ENCODE peak calls at places on chromosomes 7 and 10, in six cellular contexts. H is H9; R is HCT116; T is cardiac muscle cell; P is stomach; C is CD8-positive, alpha-beta memory T cell. J is an unnamed sample.

GRCh38 chr10:96670786-96671185 is 49.5 kb downstream of the PIK3AP1 start:
- DNase-seq in H (no peak), R (no peak), T (no peak), P (no peak), C (no peak), J (no peak)

GRCh38 chr7:158495780-158496179 is 91.8 kb downstream of the PTPRN2 start:
- DNase-seq in H (peak; percentile 84), R (peak; percentile 8), T (peak; percentile 11), P (peak; percentile 49), C (no peak), J (no peak)

GRCh38 chr7:30841801-30842541 is 69.7 kb upstream of the AQP1 start:
- DNase-seq in H (no peak), R (no peak), T (no peak), P (no peak), C (no peak), J (no peak)

GRCh38 chr7:2864204-2864985 is 20.3 kb upstream of the GNA12 start:
- DNase-seq in H (no peak), R (no peak), T (no peak), P (no peak), C (no peak), J (no peak)

GRCh38 chr10:94006591-94007550 is 13.1 kb downstream of the PLCE1 start:
- DNase-seq in H (no peak), R (no peak), T (peak; percentile 94), P (peak; percentile 61), C (no peak), J (no peak)

GRCh38 chr7:142868881-142869415 is 14.1 kb downstream of the EPHB6 start:
- DNase-seq in H (peak; percentile 10), R (no peak), T (no peak), P (no peak), C (no peak), J (no peak)

GRCh38 chr10:116634126-116634975 is 13.6 kb downstream of the PNLIPRP2 start:
- DNase-seq in H (no peak), R (peak; percentile 55), T (no peak), P (no peak), C (no peak), J (no peak)

GRCh38 chr7:135661311-135662122 is 797 bp upstream of the STMP1 start:
- DNase-seq in H (no peak), R (no peak), T (no peak), P (peak; percentile 30), C (no peak), J (no peak)

GRCh38 chr7:108103566-108104298 is 26.4 kb downstream of the LAMB4 start:
- DNase-seq in H (no peak), R (no peak), T (peak; percentile 77), P (no peak), C (no peak), J (no peak)

GRCh38 chr10:62437696-62438095 is 63.5 kb downstream of the ZNF365 start:
- DNase-seq in H (no peak), R (peak; percentile 53), T (peak; percentile 82), P (no peak), C (no peak), J (no peak)

GRCh38 chr7:105826143-105826542 is 50.3 kb downstream of the ATXN7L1 start:
- DNase-seq in H (no peak), R (no peak), T (peak; percentile 59), P (no peak), C (no peak), J (no peak)

GRCh38 chr7:22184549-22185199 is 172.3 kb downstream of the RAPGEF5 start:
- DNase-seq in H (peak; percentile 59), R (no peak), T (no peak), P (no peak), C (no peak), J (no peak)

GRCh38 chr7:55249332-55249731 is 115.8 kb upstream of the LANCL2 start:
- DNase-seq in H (no peak), R (no peak), T (no peak), P (no peak), C (no peak), J (no peak)

GRCh38 chr10:120966657-120967045 is 115.5 kb downstream of the WDR11 start:
- DNase-seq in H (no peak), R (no peak), T (no peak), P (no peak), C (no peak), J (no peak)

GRCh38 chr7:156650042-156650441 is 9.5 kb downstream of the RNF32 start:
- DNase-seq in H (peak; percentile 59), R (peak; percentile 33), T (no peak), P (peak; percentile 79), C (no peak), J (no peak)

GRCh38 chr7:78496226-78496625 is 697.7 kb downstream of the PHTF2 start:
- DNase-seq in H (no peak), R (no peak), T (no peak), P (no peak), C (no peak), J (no peak)

GRCh38 chr10:79427965-79428364 is 17.5 kb downstream of the ZCCHC24 start:
- DNase-seq in H (no peak), R (no peak), T (no peak), P (no peak), C (no peak), J (no peak)
- H3K4me1 ChIP-seq in H (no peaks in the 10 kb centered on the region), R (no peaks in the 10 kb centered on the region), T (peaks cover 43% of the 10 kb centered on the region), P (peaks cover 69% of the 10 kb centered on the region), C (no peaks in the 10 kb centered on the region), J (peaks cover 17% of the 10 kb centered on the region)

GRCh38 chr10:110355922-110356627 is 51.4 kb upstream of the SMNDC1 start:
- DNase-seq in H (no peak), R (no peak), T (no peak), P (no peak), C (no peak), J (no peak)

GRCh38 chr10:110353244-110354119 is 48.8 kb upstream of the SMNDC1 start:
- DNase-seq in H (peak; percentile 72), R (peak; percentile 73), T (peak; percentile 67), P (no peak), C (peak; percentile 36), J (no peak)

GRCh38 chr10:110355181-110355831 is 50.6 kb upstream of the SMNDC1 start:
- DNase-seq in H (no peak), R (no peak), T (no peak), P (no peak), C (no peak), J (no peak)

GRCh38 chr10:110352930-110353243 is 48.2 kb upstream of the SMNDC1 start:
- DNase-seq in H (no peak), R (no peak), T (no peak), P (no peak), C (no peak), J (no peak)

DNA sequence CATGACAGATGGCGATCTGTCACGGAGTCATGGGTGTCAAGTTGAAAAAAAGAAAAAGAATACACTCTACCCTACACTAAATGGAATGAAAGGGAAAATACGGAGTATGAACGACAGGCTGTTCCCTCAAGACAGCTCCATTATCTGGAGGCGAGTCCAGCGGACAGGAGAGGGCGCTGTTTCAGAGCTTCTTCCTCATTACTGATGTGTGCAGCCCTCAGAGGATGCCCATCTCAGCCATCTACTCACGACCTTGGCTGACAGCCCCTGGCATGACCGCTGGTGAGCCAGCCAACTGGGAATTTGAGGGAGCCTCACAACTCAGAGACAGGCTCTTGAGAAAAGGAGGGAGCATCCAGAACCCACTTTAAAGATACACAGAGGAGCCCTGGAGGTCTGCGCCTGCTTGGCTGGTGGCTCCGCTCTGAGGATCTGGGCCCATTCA is 49.6 kb upstream of the SMNDC1 start:
- DNase-seq in H (peak; percentile 84), R (peak; percentile 85), T (peak; percentile 82), P (peak; percentile 86), C (peak; percentile 68), J (peak; percentile 85)
- H3K4me1 ChIP-seq in H (peaks cover 14% of the 10 kb centered on the region), R (peaks cover 68% of the 10 kb centered on the region), T (peaks cover 10% of the 10 kb centered on the region), P (peaks cover 36% of the 10 kb centered on the region), C (peaks cover 48% of the 10 kb centered on the region), J (peaks cover 13% of the 10 kb centered on the region)

GRCh38 chr7:70148997-70149396 is 550.7 kb downstream of the AUTS2 start:
- DNase-seq in H (no peak), R (no peak), T (no peak), P (no peak), C (no peak), J (no peak)

GRCh38 chr7:70152313-70152712 is 554.0 kb downstream of the AUTS2 start:
- DNase-seq in H (no peak), R (no peak), T (no peak), P (no peak), C (no peak), J (no peak)

GRCh38 chr7:70154521-70155180 is 556.4 kb downstream of the AUTS2 start:
- DNase-seq in H (no peak), R (no peak), T (no peak), P (no peak), C (no peak), J (no peak)

GRCh38 chr7:70156052-70156451 is 557.8 kb downstream of the AUTS2 start:
- DNase-seq in H (no peak), R (no peak), T (no peak), P (no peak), C (no peak), J (no peak)

GRCh38 chr7:70153946-70154345 is 555.7 kb downstream of the AUTS2 start:
- DNase-seq in H (no peak), R (no peak), T (no peak), P (no peak), C (no peak), J (no peak)
- H3K4me1 ChIP-seq in H (no peaks in the 10 kb centered on the region), R (no peaks in the 10 kb centered on the region), T (no peaks in the 10 kb centered on the region), P (no peaks in the 10 kb centered on the region), C (no peaks in the 10 kb centered on the region), J (no peaks in the 10 kb centered on the region)

GRCh38 chr7:92639213-92639896 is 49.2 kb upstream of the FAM133B start:
- DNase-seq in H (no peak), R (no peak), T (no peak), P (no peak), C (no peak), J (no peak)
- H3K4me1 ChIP-seq in H (no peaks in the 10 kb centered on the region), R (peaks cover 38% of the 10 kb centered on the region), T (peaks cover 26% of the 10 kb centered on the region), P (peaks cover 38% of the 10 kb centered on the region), C (peaks cover 38% of the 10 kb centered on the region), J (peaks cover 10% of the 10 kb centered on the region)

DNA sequence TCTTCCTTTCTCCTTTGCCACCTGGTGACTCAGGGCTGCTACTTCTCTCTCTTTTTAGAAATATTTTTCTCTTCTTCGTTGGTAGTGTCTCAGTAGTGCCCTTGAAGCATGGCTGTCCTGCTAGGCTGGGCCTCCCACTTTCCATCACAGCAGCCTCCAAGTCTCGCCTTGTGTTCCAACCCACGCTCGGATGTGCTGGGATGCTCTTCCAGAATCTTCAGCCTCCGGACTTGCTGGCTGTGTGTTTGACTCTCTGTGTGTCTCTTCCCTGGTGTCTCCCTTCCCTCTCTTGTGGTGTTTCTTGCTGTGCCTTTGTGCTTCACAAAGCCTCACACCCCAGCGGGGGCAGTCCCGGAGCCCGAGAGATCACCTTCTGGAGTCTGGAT is 100.5 kb downstream of the INPP5A start:
- DNase-seq in H (no peak), R (no peak), T (no peak), P (no peak), C (no peak), J (peak; percentile 45)
- H3K4me1 ChIP-seq in H (no peaks in the 10 kb centered on the region), R (no peaks in the 10 kb centered on the region), T (peaks cover 13% of the 10 kb centered on the region), P (peaks cover 71% of the 10 kb centered on the region), C (peaks cover 8% of the 10 kb centered on the region), J (peaks cover 20% of the 10 kb centered on the region)

J was measured in upper lobe of right lung.